ENCODE peak calls at places on chromosome 1, in six cellular contexts. S, B, I, R, Q and T are unnamed samples.

GRCh38 chr1:97412155-97412554 is 508.7 kb downstream of the DPYD start:
- DNase-seq in Q (no peak), B (peak; percentile 55), R (no peak), I (no peak), S (peak; percentile 19), T (no peak)

GRCh38 chr1:161182214-161182613 is 4.9 kb upstream of the B4GALT3 start:
- DNase-seq in I (peak; percentile 54), Q (no peak), R (no peak), S (peak; percentile 41), B (peak; percentile 87), T (peak; percentile 7)

GRCh38 chr1:62778208-62778607 is 5.7 kb upstream of the ATG4C start:
- DNase-seq in I (no peak), S (no peak), R (no peak), B (no peak), Q (no peak), T (no peak)

GRCh38 chr1:56099766-56100165 is 479.6 kb downstream of the PLPP3 start:
- DNase-seq in I (no peak), Q (no peak), S (no peak), R (no peak), B (peak; percentile 59), T (no peak)

GRCh38 chr1:34770891-34771508 is 10.0 kb upstream of the GJB3 start:
- DNase-seq in I (peak; percentile 25), Q (no peak), S (no peak), R (no peak), B (no peak), T (no peak)

GRCh38 chr1:34858901-34859441 is 578 bp downstream of the SMIM12 start:
- DNase-seq in I (peak; percentile 62), R (peak; percentile 26), Q (no peak), S (peak; percentile 48), B (peak; percentile 62), T (no peak)

GRCh38 chr1:111499026-111499790 is 4.2 kb downstream of the ADORA3 start:
- DNase-seq in I (no peak), S (no peak), R (no peak), Q (no peak), B (peak; percentile 25), T (no peak)

GRCh38 chr1:158002630-158003408 is 9.4 kb downstream of the KIRREL1 start:
- DNase-seq in R (peak; percentile 24), I (no peak), S (peak; percentile 82), B (peak; percentile 72), Q (no peak), T (no peak)

GRCh38 chr1:170145691-170146676 is at the start of gene NTMT2:
- DNase-seq in I (no peak), Q (peak; percentile 68), S (no peak), B (no peak), R (peak; percentile 97), T (no peak)

GRCh38 chr1:83815348-83815747 is 183.6 kb downstream of the TTLL7 start:
- DNase-seq in Q (no peak), B (peak; percentile 97), I (no peak), S (peak; percentile 56), R (no peak), T (no peak)

GRCh38 chr1:193767891-193768290 is 581.5 kb upstream of the B3GALT2 start:
- DNase-seq in B (no peak), Q (no peak), I (peak; percentile 32), S (no peak), R (no peak), T (no peak)

GRCh38 chr1:226135059-226135651 is 51.4 kb downstream of the ACBD3 start:
- DNase-seq in Q (peak; percentile 73), R (peak; percentile 90), B (no peak), I (peak; percentile 62), S (no peak), T (no peak)

GRCh38 chr1:16167331-16168143 is 11.7 kb upstream of the EPHA2 start:
- DNase-seq in S (no peak), Q (no peak), I (peak; percentile 87), R (peak; percentile 61), B (peak; percentile 76), T (no peak)